ENCODE peak calls at places on chromosomes 4 and X, in eight cellular contexts. X, R, U, L, C, D, S and M are unnamed samples.

GRCh38 chr4:102165584-102165983 is 179.7 kb downstream of the SLC39A8 start:
- DNase-seq in L (no peak), S (no peak), X (no peak), U (no peak), R (no peak), D (no peak), C (no peak), M (no peak)

GRCh38 chrX:40175416-40176255 is 77.9 kb upstream of the BCOR start:
- DNase-seq in R (peak), L (peak), X (no peak), S (no peak), C (peak), D (no peak), U (no peak), M (peak)

GRCh38 chrX:125883169-125883568 is 282.9 kb downstream of the DCAF12L2 start:
- DNase-seq in R (no peak), S (no peak), D (no peak), L (no peak), U (no peak), X (no peak), C (no peak), M (no peak)

GRCh38 chr4:119103263-119103662 is 32.4 kb upstream of the MYOZ2 start:
- DNase-seq in U (no peak), D (peak), L (no peak), C (peak), S (no peak), X (peak), R (no peak), M (peak)

GRCh38 chrX:11755724-11756123 is 2.3 kb upstream of the MSL3 start:
- DNase-seq in S (no peak), R (no peak), L (no peak), X (no peak), D (no peak), C (no peak), U (no peak), M (peak)

GRCh38 chrX:20620301-20620700 is 353.6 kb upstream of the RPS6KA3 start:
- DNase-seq in R (no peak), U (no peak), C (no peak), S (no peak), L (no peak), D (no peak), X (peak), M (no peak)

GRCh38 chrX:41718481-41719245 is 5.3 kb upstream of the GPR82 start:
- DNase-seq in L (no peak), R (no peak), X (peak), S (no peak), D (no peak), C (no peak), U (no peak), M (peak)

GRCh38 chr4:146072381-146072780 is 103.1 kb upstream of the LSM6 start:
- DNase-seq in L (no peak), X (no peak), S (no peak), R (no peak), D (no peak), U (no peak), C (peak), M (no peak)

GRCh38 chr4:108072300-108072699 is 82.6 kb downstream of the HADH start:
- DNase-seq in S (no peak), C (no peak), D (no peak), X (no peak), L (peak), U (no peak), R (peak), M (peak)

GRCh38 chr4:592825-593520 is 16.9 kb upstream of the TMEM271 start:
- DNase-seq in C (no peak), R (no peak), D (no peak), X (no peak), U (no peak), L (no peak), S (no peak), M (no peak)

GRCh38 chr4:174873931-174874330 is 44.2 kb upstream of the ADAM29 start:
- DNase-seq in R (no peak), X (peak), S (no peak), D (no peak), L (no peak), C (no peak), U (no peak), M (no peak)

GRCh38 chr4:660401-660800 is 13.7 kb downstream of the ATP5ME start:
- DNase-seq in L (no peak), R (no peak), D (no peak), X (no peak), S (no peak), C (no peak), U (no peak), M (no peak)

GRCh38 chr4:132346016-132346415 is 803.1 kb upstream of the PCDH10 start:
- DNase-seq in D (no peak), C (no peak), R (no peak), S (no peak), U (no peak), L (no peak), X (no peak), M (no peak)

GRCh38 chr4:107993969-107994368 is 4.3 kb downstream of the HADH start:
- DNase-seq in C (no peak), L (no peak), S (no peak), U (no peak), D (no peak), R (no peak), X (no peak), M (no peak)

GRCh38 chr4:97720869-97721432 is 422.3 kb downstream of the STPG2 start:
- DNase-seq in R (no peak), S (no peak), C (peak), D (no peak), L (no peak), X (peak), U (no peak), M (peak)

GRCh38 chr4:168645933-168646768 is 149.3 kb downstream of the PALLD start:
- DNase-seq in X (no peak), C (no peak), S (no peak), R (no peak), L (no peak), U (no peak), D (no peak), M (peak)

GRCh38 chrX:16771483-16772398 is 14.5 kb upstream of the TXLNG start:
- DNase-seq in U (no peak), D (peak), L (no peak), S (no peak), R (no peak), C (peak), X (peak), M (peak)